ENCODE peak calls at places on chromosomes 16 and 17, in nine cellular contexts. Z is H1, E is GM23338, U is breast epithelium, Q is stomach, I is K562, L is endothelial cell of umbilical vein, S is transverse colon, K is GM12878. T is an unnamed sample.

GRCh38 chr17:21425736-21426135 is 49.6 kb downstream of the KCNJ12 start:
- DNase-seq in U (no peak), L (no peak), I (no peak), S (no peak), E (no peak), Z (no peak), Q (no peak), K (no peak), T (no peak)

GRCh38 chr16:89047331-89048086 is 46.1 kb upstream of the ACSF3 start:
- DNase-seq in Z (no peak), L (no peak), Q (no peak), K (no peak), S (no peak), I (no peak), E (no peak), U (no peak), T (no peak)

GRCh38 chr16:75011634-75012307 is 12.9 kb downstream of the ZNRF1 start:
- DNase-seq in U (no peak), Q (no peak), L (peak; percentile 89), S (no peak), K (peak; percentile 92), E (no peak), Z (no peak), I (peak; percentile 63), T (no peak)

GRCh38 chr17:58200024-58200633 is 7.6 kb downstream of the EPX start:
- DNase-seq in S (peak; percentile 40), Z (peak; percentile 27), E (peak; percentile 91), L (peak; percentile 43), I (peak; percentile 62), K (no peak), Q (peak; percentile 46), U (no peak), T (no peak)

GRCh38 chr17:41500131-41500911 is 5.1 kb downstream of the KRT13 start:
- DNase-seq in Q (no peak), Z (no peak), I (peak; percentile 94), L (peak; percentile 47), U (no peak), S (no peak), K (no peak), E (no peak), T (no peak)

GRCh38 chr17:8794636-8795035 is 4.5 kb downstream of the MFSD6L start:
- DNase-seq in L (no peak), U (no peak), S (no peak), Q (no peak), K (no peak), Z (no peak), I (no peak), E (no peak), T (peak; percentile 66)

GRCh38 chr16:18958621-18959578 is 24.8 kb upstream of the TMC7 start:
- DNase-seq in Z (no peak), U (no peak), E (no peak), K (no peak), S (no peak), Q (no peak), L (no peak), I (no peak), T (no peak)

GRCh38 chr17:75707096-75707720 is 14.1 kb upstream of the ITGB4 start:
- DNase-seq in S (no peak), U (no peak), Z (no peak), L (peak; percentile 97), Q (peak; percentile 73), K (no peak), I (peak; percentile 20), E (no peak), T (no peak)

GRCh38 chr17:40026816-40027613 is 11.8 kb downstream of the CSF3 start:
- DNase-seq in K (peak; percentile 12), E (peak; percentile 96), Q (peak; percentile 86), S (peak; percentile 88), U (peak; percentile 78), Z (peak; percentile 68), I (peak; percentile 89), L (peak; percentile 74), T (peak; percentile 95)

GRCh38 chr17:27733771-27734170 is 66.6 kb downstream of the NOS2 start:
- DNase-seq in U (no peak), L (no peak), S (no peak), K (no peak), Z (no peak), I (no peak), E (no peak), Q (no peak), T (peak; percentile 29)

GRCh38 chr17:64750478-64750877 is 88.4 kb upstream of the SMURF2 start:
- DNase-seq in L (no peak), I (no peak), U (no peak), Z (no peak), Q (no peak), S (no peak), E (no peak), K (no peak), T (no peak)

GRCh38 chr16:88773812-88774291 is 11.2 kb downstream of the PIEZO1 start:
- DNase-seq in K (no peak), L (peak; percentile 56), Q (peak; percentile 46), U (no peak), E (peak; percentile 51), S (peak; percentile 64), I (peak; percentile 100), Z (no peak), T (no peak)

GRCh38 chr17:56908061-56908542 is 5.7 kb downstream of the TRIM25 start:
- DNase-seq in Q (peak; percentile 58), E (no peak), I (peak; percentile 56), Z (no peak), K (peak; percentile 60), L (no peak), U (no peak), S (peak; percentile 76), T (peak; percentile 84)

GRCh38 chr16:12573730-12574383 is 229.8 kb downstream of the CPPED1 start:
- DNase-seq in I (peak; percentile 80), E (peak; percentile 79), K (no peak), Z (peak; percentile 47), U (no peak), L (peak; percentile 79), S (peak; percentile 51), Q (peak; percentile 79), T (no peak)

GRCh38 chr16:50340578-50340977 is 28.2 kb downstream of the BRD7 start:
- DNase-seq in U (no peak), Q (no peak), K (no peak), I (no peak), S (no peak), Z (no peak), L (no peak), E (no peak), T (no peak)

GRCh38 chr17:7823581-7824001 is 10.4 kb upstream of the KDM6B start:
- DNase-seq in S (no peak), K (no peak), E (peak; percentile 63), Q (no peak), I (no peak), L (no peak), U (no peak), Z (no peak), T (no peak)

GRCh38 chr17:82228278-82228841 is 482 bp upstream of the SLC16A3 start:
- DNase-seq in Q (peak; percentile 72), E (peak; percentile 72), I (no peak), U (no peak), K (no peak), Z (no peak), L (peak; percentile 31), S (peak; percentile 80), T (no peak)

GRCh38 chr17:38464251-38464722 is 36.0 kb downstream of the ARHGAP23 start:
- DNase-seq in K (no peak), U (no peak), S (no peak), L (peak; percentile 42), I (no peak), Q (peak; percentile 50), E (no peak), Z (no peak), T (no peak)

GRCh38 chr17:66309793-66310192 is 7.4 kb downstream of the PRKCA start:
- DNase-seq in Z (no peak), E (no peak), I (no peak), S (no peak), U (no peak), K (no peak), L (no peak), Q (no peak), T (no peak)

GRCh38 chr17:63704836-63705235 is 4.9 kb upstream of the LIMD2 start:
- DNase-seq in L (no peak), S (no peak), Z (no peak), U (no peak), E (no peak), K (no peak), I (no peak), Q (no peak), T (no peak)

GRCh38 chr16:14284930-14285541 is 213.9 kb downstream of the MRTFB start:
- DNase-seq in I (no peak), K (no peak), U (peak; percentile 39), Z (no peak), S (peak; percentile 67), L (peak; percentile 76), Q (peak; percentile 67), E (peak; percentile 73), T (no peak)

GRCh38 chr16:3030128-3030871 is 6.4 kb downstream of the BICDL2 start:
- DNase-seq in U (no peak), I (no peak), E (no peak), L (no peak), Q (no peak), K (no peak), S (no peak), Z (no peak), T (no peak)
- H3K27me3 ChIP-seq in U (peaks cover 5% of the 10 kb centered on the region), I (peaks cover 54% of the 10 kb centered on the region), E (peaks cover 16% of the 10 kb centered on the region), L (peaks cover 37% of the 10 kb centered on the region), Q (peaks cover 71% of the 10 kb centered on the region), K (peaks cover 8% of the 10 kb centered on the region), S (peaks cover 56% of the 10 kb centered on the region), Z (no peaks in the 10 kb centered on the region), T (peaks cover 32% of the 10 kb centered on the region)

DNA sequence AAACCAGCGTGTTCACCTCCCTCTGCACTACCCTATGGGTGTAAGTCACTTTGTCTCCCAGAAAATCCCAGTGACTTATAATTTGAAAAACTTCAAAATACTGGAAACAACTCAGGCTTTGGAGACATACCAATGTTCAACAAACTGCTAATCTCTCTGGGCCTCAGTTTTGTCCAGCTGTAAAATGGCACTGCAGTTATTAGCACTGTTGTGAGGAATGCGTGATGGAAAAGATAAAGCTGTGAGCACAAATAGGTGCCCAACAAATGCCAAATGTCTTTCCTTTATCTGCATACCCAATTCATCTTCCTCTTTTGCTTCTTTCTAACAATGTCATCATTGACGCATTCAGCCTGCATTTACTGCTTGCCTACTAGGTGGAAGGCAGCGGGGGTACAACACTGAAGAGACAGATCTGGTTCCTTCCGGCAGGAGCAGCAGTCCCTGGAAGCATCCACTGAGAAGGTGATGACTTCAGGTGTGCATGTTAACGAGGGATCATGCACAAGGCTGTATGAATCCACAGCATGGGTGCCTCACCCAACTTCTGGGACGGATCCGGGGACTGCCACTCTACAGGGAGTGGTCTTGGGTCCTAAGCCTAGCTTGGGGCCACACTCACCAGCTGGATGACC is 63.4 kb downstream of the CYTH1 start:
- DNase-seq in U (no peak), Z (no peak), S (no peak), I (no peak), Q (no peak), K (no peak), E (no peak), L (no peak), T (no peak)
- H3K4me3 ChIP-seq in U (no peak overlapping the region), Z (no peak overlapping the region), S (no peak overlapping the region), I (no peak overlapping the region), Q (no peak overlapping the region), K (peak overlapping the region; percentile 37), E (no peak overlapping the region), L (no peak overlapping the region), T (no peak overlapping the region)

GRCh38 chr17:50507871-50508572 is at the start of gene MYCBPAP:
- DNase-seq in Z (peak; percentile 43), I (no peak), K (peak; percentile 28), Q (peak; percentile 87), S (peak; percentile 89), U (peak; percentile 60), E (peak; percentile 91), L (peak; percentile 75), T (peak; percentile 94)
- TF ChIP-seq POLR2AphosphoS5 in Z (no peak), I (no peak), K (no peak), Q (peak; percentile 63), S (peak; percentile 50), U (no peak), E (peak; percentile 61), L (peak; percentile 60), T (peak; percentile 63)

GRCh38 chr16:21224800-21225199 is 8.7 kb upstream of the ANKS4B start:
- DNase-seq in U (no peak), L (no peak), K (no peak), S (no peak), Z (no peak), Q (no peak), E (no peak), I (peak; percentile 55), T (no peak)
- H3K27me3 ChIP-seq in U (no peaks in the 10 kb centered on the region), L (peaks cover 12% of the 10 kb centered on the region), K (no peaks in the 10 kb centered on the region), S (no peaks in the 10 kb centered on the region), Z (no peaks in the 10 kb centered on the region), Q (peaks cover 5% of the 10 kb centered on the region), E (no peaks in the 10 kb centered on the region), I (peaks cover 6% of the 10 kb centered on the region), T (peaks cover 6% of the 10 kb centered on the region)

T was measured in esophagus muscularis mucosa.